ENCODE peak calls at places on chromosomes 11 and 22, in eight cellular contexts. One of them, this sample, is unnamed.

GRCh38 chr11:3132271-3132781 is 32.8 kb downstream of the OSBPL5 start:
- DNase-seq in HCEC 1CT: no peak
- DNase-seq in CD8-positive, alpha-beta T cell: no peak
- DNase-seq in HuH-7: no peak
- DNase-seq in aorta: peak
- DNase-seq in HFF-Myc: no peak
- DNase-seq in T-helper 1 cell: no peak
- DNase-seq in GDM1: no peak
- DNase-seq in this sample: no peak

GRCh38 chr22:26239561-26239960 is 70.3 kb downstream of the SEZ6L start:
- DNase-seq in HCEC 1CT: no peak
- DNase-seq in CD8-positive, alpha-beta T cell: no peak
- DNase-seq in HuH-7: no peak
- DNase-seq in aorta: no peak
- DNase-seq in HFF-Myc: no peak
- DNase-seq in T-helper 1 cell: no peak
- DNase-seq in GDM1: no peak
- DNase-seq in this sample: no peak

GRCh38 chr11:56509439-56509838 is 18.3 kb upstream of the OR5M8 start:
- DNase-seq in HCEC 1CT: no peak
- DNase-seq in CD8-positive, alpha-beta T cell: no peak
- DNase-seq in HuH-7: no peak
- DNase-seq in aorta: no peak
- DNase-seq in HFF-Myc: no peak
- DNase-seq in T-helper 1 cell: no peak
- DNase-seq in GDM1: no peak
- DNase-seq in this sample: no peak

GRCh38 chr22:29842740-29843139 is 4.7 kb upstream of the ASCC2 start:
- DNase-seq in HCEC 1CT: peak
- DNase-seq in CD8-positive, alpha-beta T cell: no peak
- DNase-seq in HuH-7: no peak
- DNase-seq in aorta: no peak
- DNase-seq in HFF-Myc: peak
- DNase-seq in T-helper 1 cell: no peak
- DNase-seq in GDM1: no peak
- DNase-seq in this sample: no peak

GRCh38 chr11:118435233-118435892 is 929 bp upstream of the KMT2A start:
- DNase-seq in HCEC 1CT: peak
- DNase-seq in CD8-positive, alpha-beta T cell: peak
- DNase-seq in HuH-7: peak
- DNase-seq in aorta: peak
- DNase-seq in HFF-Myc: no peak
- DNase-seq in T-helper 1 cell: peak
- DNase-seq in GDM1: peak
- DNase-seq in this sample: no peak

GRCh38 chr11:8225589-8226036 is 38.1 kb downstream of the LMO1 start:
- DNase-seq in HCEC 1CT: peak
- DNase-seq in CD8-positive, alpha-beta T cell: peak
- DNase-seq in HuH-7: peak
- DNase-seq in aorta: peak
- DNase-seq in HFF-Myc: peak
- DNase-seq in T-helper 1 cell: peak
- DNase-seq in GDM1: peak
- DNase-seq in this sample: no peak

GRCh38 chr11:559020-559620 is 1.4 kb downstream of the LMNTD2 start:
- DNase-seq in HCEC 1CT: no peak
- DNase-seq in CD8-positive, alpha-beta T cell: no peak
- DNase-seq in HuH-7: no peak
- DNase-seq in aorta: no peak
- DNase-seq in HFF-Myc: no peak
- DNase-seq in T-helper 1 cell: no peak
- DNase-seq in GDM1: no peak
- DNase-seq in this sample: no peak

GRCh38 chr22:27480487-27480886 is 321.1 kb downstream of the MN1 start:
- DNase-seq in HCEC 1CT: no peak
- DNase-seq in CD8-positive, alpha-beta T cell: no peak
- DNase-seq in HuH-7: peak
- DNase-seq in aorta: no peak
- DNase-seq in HFF-Myc: no peak
- DNase-seq in T-helper 1 cell: no peak
- DNase-seq in GDM1: no peak
- DNase-seq in this sample: no peak

GRCh38 chr11:1338201-1339065 is 29.0 kb upstream of the TOLLIP start:
- DNase-seq in HCEC 1CT: no peak
- DNase-seq in CD8-positive, alpha-beta T cell: no peak
- DNase-seq in HuH-7: no peak
- DNase-seq in aorta: no peak
- DNase-seq in HFF-Myc: no peak
- DNase-seq in T-helper 1 cell: no peak
- DNase-seq in GDM1: no peak
- DNase-seq in this sample: no peak

GRCh38 chr22:22360014-22360413 is 115.4 kb downstream of the VPREB1 start:
- DNase-seq in HCEC 1CT: no peak
- DNase-seq in CD8-positive, alpha-beta T cell: no peak
- DNase-seq in HuH-7: no peak
- DNase-seq in aorta: no peak
- DNase-seq in HFF-Myc: no peak
- DNase-seq in T-helper 1 cell: no peak
- DNase-seq in GDM1: no peak
- DNase-seq in this sample: no peak

GRCh38 chr11:119421941-119422504 is 949 bp downstream of the THY1 start:
- DNase-seq in HCEC 1CT: peak
- DNase-seq in CD8-positive, alpha-beta T cell: no peak
- DNase-seq in HuH-7: no peak
- DNase-seq in aorta: no peak
- DNase-seq in HFF-Myc: no peak
- DNase-seq in T-helper 1 cell: no peak
- DNase-seq in GDM1: no peak
- DNase-seq in this sample: no peak

GRCh38 chr11:76510060-76511047 is 65.5 kb downstream of the EMSY start:
- DNase-seq in HCEC 1CT: no peak
- DNase-seq in CD8-positive, alpha-beta T cell: no peak
- DNase-seq in HuH-7: no peak
- DNase-seq in aorta: no peak
- DNase-seq in HFF-Myc: no peak
- DNase-seq in T-helper 1 cell: no peak
- DNase-seq in GDM1: no peak
- DNase-seq in this sample: no peak

GRCh38 chr11:123684601-123685000 is 30.2 kb upstream of the SCN3B start:
- DNase-seq in HCEC 1CT: no peak
- DNase-seq in CD8-positive, alpha-beta T cell: no peak
- DNase-seq in HuH-7: no peak
- DNase-seq in aorta: no peak
- DNase-seq in HFF-Myc: no peak
- DNase-seq in T-helper 1 cell: no peak
- DNase-seq in GDM1: no peak
- DNase-seq in this sample: no peak

GRCh38 chr11:9001736-9002135 is 2.1 kb downstream of the NRIP3 start:
- DNase-seq in HCEC 1CT: peak
- DNase-seq in CD8-positive, alpha-beta T cell: no peak
- DNase-seq in HuH-7: no peak
- DNase-seq in aorta: no peak
- DNase-seq in HFF-Myc: no peak
- DNase-seq in T-helper 1 cell: no peak
- DNase-seq in GDM1: peak
- DNase-seq in this sample: no peak

GRCh38 chr11:107439586-107440201 is 17.9 kb downstream of the CWF19L2 start:
- DNase-seq in HCEC 1CT: no peak
- DNase-seq in CD8-positive, alpha-beta T cell: no peak
- DNase-seq in HuH-7: no peak
- DNase-seq in aorta: no peak
- DNase-seq in HFF-Myc: no peak
- DNase-seq in T-helper 1 cell: no peak
- DNase-seq in GDM1: no peak
- DNase-seq in this sample: no peak